ENCODE peak calls at places on chromosomes 6 and 20, in eight cellular contexts. R is NCI-H1092 treated with DMSO at 0.1 percent for 48 hours; I is hypothalamus; B is NCI-H1417; Z is stimulated activated naive B cell treated with anti-CD40 and anti-IgM and Interleukin-4, amounts not matched to agents 10 μg/mL and 1 μg/mL and 100 μg/mL, for 72 hours; W is activated CD4-positive, alpha-beta T cell treated with anti-CD3 and anti-CD28 coated beads, Interleukin-2, amount 50 U/mL, for 1 hour; D is stimulated activated CD4-positive, alpha-beta T cell treated with anti-CD3 and anti-CD28 coated beads, Interleukin-15, amount 100 ng/mL, for 1 hour; K is skeletal muscle cell. J is an unnamed sample.

GRCh38 chr6:39426057-39426592 is 103.6 kb upstream of the KCNK16 start:
- DNase-seq in R (no peak), I (peak), B (peak), Z (peak), W (no peak), D (no peak), K (peak), J (peak)

GRCh38 chr6:135871878-135872277 is 20.4 kb downstream of the PDE7B start:
- DNase-seq in R (no peak), I (no peak), B (no peak), Z (no peak), W (no peak), D (no peak), K (no peak), J (no peak)

GRCh38 chr6:147287869-147288271 is 83.7 kb downstream of the STXBP5 start:
- DNase-seq in R (no peak), I (no peak), B (peak), Z (no peak), W (no peak), D (no peak), K (no peak), J (peak)

GRCh38 chr6:33935439-33936080 is 131.8 kb upstream of the MLN start:
- DNase-seq in R (peak), I (no peak), B (peak), Z (no peak), W (no peak), D (no peak), K (no peak), J (peak)

GRCh38 chr20:56554869-56555268 is 21.8 kb downstream of the FAM209B start:
- DNase-seq in R (peak), I (peak), B (peak), Z (peak), W (no peak), D (no peak), K (peak), J (peak)

GRCh38 chr20:32980131-32980941 is 23.9 kb downstream of the SUN5 start:
- DNase-seq in R (peak), I (peak), B (no peak), Z (no peak), W (no peak), D (no peak), K (no peak), J (no peak)

GRCh38 chr6:13273931-13274706 is 54.2 kb downstream of the TBC1D7 start:
- DNase-seq in R (no peak), I (no peak), B (no peak), Z (peak), W (peak), D (peak), K (no peak), J (no peak)

GRCh38 chr6:32576261-32576660 is 13.4 kb downstream of the HLA-DRB1 start:
- DNase-seq in R (no peak), I (no peak), B (no peak), Z (no peak), W (no peak), D (no peak), K (no peak), J (no peak)

GRCh38 chr6:106072501-106073140 is 13.5 kb upstream of the PRDM1 start:
- DNase-seq in R (no peak), I (no peak), B (no peak), Z (no peak), W (no peak), D (no peak), K (no peak), J (no peak)

GRCh38 chr6:150074651-150075416 is 5.9 kb upstream of the ULBP3 start:
- DNase-seq in R (no peak), I (no peak), B (no peak), Z (no peak), W (no peak), D (no peak), K (no peak), J (no peak)

GRCh38 chr6:79467716-79468115 is 69.5 kb downstream of the LCA5 start:
- DNase-seq in R (no peak), I (no peak), B (peak), Z (no peak), W (no peak), D (no peak), K (no peak), J (no peak)